ENCODE peak calls at places on chromosome 9, in six cellular contexts. I is colonic mucosa; F is CD4-positive, alpha-beta memory T cell; G is kidney; J is aorta; W is lung. P is an unnamed sample.

GRCh38 chr9:18036364-18036896 is 437.5 kb upstream of the ADAMTSL1 start:
- DNase-seq in J (no peak), F (no peak), G (no peak), W (no peak), I (no peak), P (no peak)

GRCh38 chr9:131500939-131501541 is 1.7 kb upstream of the POMT1 start:
- DNase-seq in W (no peak), F (peak; percentile 43), J (no peak), G (no peak), I (no peak), P (peak; percentile 42)

GRCh38 chr9:78295731-78296130 is 1.2 kb upstream of the PSAT1 start:
- DNase-seq in J (no peak), W (no peak), F (no peak), I (no peak), G (no peak), P (no peak)

GRCh38 chr9:129289131-129289731 is 111.2 kb upstream of the IER5L start:
- DNase-seq in I (no peak), J (no peak), G (peak; percentile 51), F (no peak), W (no peak), P (no peak)

GRCh38 chr9:91898451-91899433 is 51.3 kb downstream of the ROR2 start:
- DNase-seq in I (peak; percentile 43), W (no peak), F (no peak), G (peak; percentile 80), J (peak; percentile 49), P (peak; percentile 60)

GRCh38 chr9:125984461-125984860 is 237.3 kb downstream of the PBX3 start:
- DNase-seq in F (no peak), J (no peak), W (no peak), I (no peak), G (peak; percentile 37), P (no peak)

GRCh38 chr9:69696802-69697201 is 24.6 kb upstream of the APBA1 start:
- DNase-seq in G (no peak), F (no peak), I (no peak), J (no peak), W (no peak), P (no peak)

GRCh38 chr9:37787059-37787458 is 2.2 kb upstream of the EXOSC3 start:
- DNase-seq in W (no peak), G (no peak), J (no peak), I (peak; percentile 39), F (no peak), P (no peak)

GRCh38 chr9:114303977-114304376 is 18.9 kb upstream of the ORM1 start:
- DNase-seq in J (no peak), G (peak; percentile 11), F (no peak), I (peak; percentile 7), W (no peak), P (no peak)

GRCh38 chr9:132014218-132014800 is 65.4 kb downstream of the MED27 start:
- DNase-seq in F (no peak), J (no peak), I (no peak), G (no peak), W (no peak), P (no peak)

GRCh38 chr9:71683598-71684235 is 84.6 kb downstream of the CEMIP2 start:
- DNase-seq in I (no peak), W (no peak), J (peak; percentile 65), G (no peak), F (no peak), P (no peak)

GRCh38 chr9:120875643-120875953 is 1.4 kb downstream of the PHF19 start:
- DNase-seq in F (peak; percentile 33), I (no peak), W (no peak), J (no peak), G (no peak), P (no peak)
- H3K27ac ChIP-seq in F (peak overlapping the region; percentile 78), I (peak overlapping the region; percentile 96), W (peak overlapping the region; percentile 81), J (peak overlapping the region; percentile 85), G (peak overlapping the region; percentile 34), P (peak overlapping the region; percentile 95)

DNA sequence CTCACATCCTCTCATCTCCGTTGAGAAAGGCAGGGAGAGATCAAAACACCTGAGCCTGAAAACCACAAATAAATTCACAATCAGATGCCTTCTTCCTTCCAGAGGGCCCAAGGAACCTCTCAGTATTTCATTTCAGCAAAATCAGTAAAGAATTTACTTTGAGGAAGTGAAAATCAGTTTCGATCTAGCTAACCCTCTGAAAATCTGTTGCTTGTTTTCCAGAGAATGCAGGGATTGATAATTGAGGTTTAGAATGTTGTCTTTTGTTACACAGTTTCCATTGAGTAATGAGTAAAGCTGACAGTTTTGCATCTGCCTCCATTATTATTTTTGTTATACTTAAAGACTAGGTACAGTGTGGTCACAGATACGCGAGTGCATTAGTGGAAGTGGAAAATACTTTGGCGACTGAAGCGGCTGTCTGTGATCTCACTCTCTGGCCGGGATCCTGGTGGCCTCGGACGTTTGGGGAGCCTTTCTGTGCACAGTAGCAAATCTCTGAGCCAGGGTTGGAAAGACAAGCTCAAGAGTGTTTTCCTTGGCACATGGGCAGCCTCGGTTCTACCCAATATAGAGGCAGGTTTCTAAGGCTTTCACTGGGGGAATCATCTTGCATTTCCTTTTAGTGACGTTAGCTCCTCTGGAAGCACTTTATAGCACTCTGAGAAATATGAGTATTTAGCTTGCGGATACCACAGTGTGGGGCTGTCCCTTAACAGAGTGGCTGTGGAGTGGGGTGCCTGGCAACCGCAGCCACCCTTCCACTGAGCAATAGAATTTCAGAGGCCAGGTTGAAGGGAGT is 32.2 kb upstream of the ANGPTL2 start:
- DNase-seq in W (peak; percentile 71), J (peak; percentile 88), F (peak; percentile 1), I (peak; percentile 25), G (peak; percentile 71), P (no peak)
- H3K4me3 ChIP-seq in W (no peak overlapping the region), J (peak overlapping the region; percentile 21), F (no peak overlapping the region), I (no peak overlapping the region), G (no peak overlapping the region), P (no peak overlapping the region)

GRCh38 chr9:135242406-135242805 is 154.9 kb downstream of the OLFM1 start:
- DNase-seq in F (no peak), J (peak; percentile 32), G (peak; percentile 41), W (no peak), I (no peak), P (no peak)
- H3K9me3 ChIP-seq in F (no peaks in the 10 kb centered on the region), J (peaks cover 2% of the 10 kb centered on the region), G (no peaks in the 10 kb centered on the region), W (no peaks in the 10 kb centered on the region), I (no peaks in the 10 kb centered on the region), P (no peaks in the 10 kb centered on the region)

GRCh38 chr9:94638335-94639044 is 828 bp downstream of the FBP1 start:
- DNase-seq in W (no peak), J (no peak), G (no peak), I (peak; percentile 26), F (no peak), P (peak; percentile 31)

GRCh38 chr9:94639045-94639995 is at the start of gene FBP1:
- DNase-seq in W (peak; percentile 77), F (peak; percentile 16), J (peak; percentile 82), G (peak; percentile 84), I (peak; percentile 83), P (peak; percentile 81)

GRCh38 chr9:94643176-94643575 is 3.9 kb upstream of the FBP1 start:
- DNase-seq in F (no peak), G (no peak), I (no peak), J (no peak), W (peak; percentile 39), P (no peak)

GRCh38 chr9:94642526-94642925 is 3.2 kb upstream of the FBP1 start:
- DNase-seq in I (no peak), W (no peak), J (no peak), G (no peak), F (no peak), P (no peak)

GRCh38 chr9:94639996-94640376 is 668 bp upstream of the FBP1 start:
- DNase-seq in G (no peak), I (peak; percentile 30), J (no peak), F (no peak), W (no peak), P (peak; percentile 46)
- H3K27ac ChIP-seq in G (peak overlapping the region; percentile 63), I (peak overlapping the region; percentile 55), J (no peak overlapping the region), F (no peak overlapping the region), W (peak overlapping the region; percentile 83), P (peak overlapping the region; percentile 75)

GRCh38 chr9:15137658-15138356 is 169.2 kb downstream of the TTC39B start:
- DNase-seq in I (no peak), J (no peak), F (no peak), G (no peak), W (no peak), P (no peak)

GRCh38 chr9:15133488-15133887 is 173.5 kb downstream of the TTC39B start:
- DNase-seq in I (no peak), F (no peak), W (no peak), J (no peak), G (no peak), P (no peak)

GRCh38 chr9:15137089-15137488 is 169.9 kb downstream of the TTC39B start:
- DNase-seq in I (no peak), J (no peak), W (no peak), G (no peak), F (no peak), P (no peak)

GRCh38 chr9:15136646-15137045 is 170.4 kb downstream of the TTC39B start:
- DNase-seq in G (no peak), I (no peak), W (no peak), J (no peak), F (no peak), P (no peak)

DNA sequence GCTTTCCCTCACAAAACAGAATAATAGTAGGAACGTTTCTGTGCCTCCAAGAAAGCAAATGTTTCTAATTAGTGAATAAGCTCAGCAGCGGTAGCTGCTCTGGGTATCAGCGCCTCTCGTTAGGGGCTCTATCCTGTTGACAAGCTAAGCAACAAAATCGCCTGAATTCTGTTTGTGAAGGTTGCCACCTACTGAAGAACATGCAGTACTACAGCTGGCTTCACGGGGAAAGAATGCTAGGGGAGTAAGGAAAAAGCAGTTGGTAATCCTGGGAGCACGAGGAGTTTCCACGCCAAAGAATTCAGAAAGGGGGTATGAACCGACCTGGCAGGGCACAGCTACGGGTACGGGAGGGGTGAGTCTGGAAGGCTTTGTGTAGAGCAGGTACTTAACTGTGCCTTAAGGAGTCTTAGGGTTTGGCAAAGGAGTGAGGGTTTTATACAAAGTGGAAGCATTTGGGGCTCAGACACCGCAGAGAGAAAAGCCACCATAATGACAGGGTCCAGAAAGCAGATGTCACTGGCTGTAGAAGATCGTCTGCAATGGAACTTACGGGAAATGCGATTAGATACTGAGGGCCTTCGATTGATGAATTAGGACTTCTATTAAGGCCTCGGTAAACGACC is 171.7 kb downstream of the TTC39B start:
- DNase-seq in I (peak; percentile 58), F (peak; percentile 57), W (peak; percentile 60), J (no peak), G (no peak), P (peak; percentile 76)
- H3K4me3 ChIP-seq in I (no peak overlapping the region), F (no peak overlapping the region), W (no peak overlapping the region), J (peak overlapping the region; percentile 48), G (peak overlapping the region; percentile 40), P (no peak overlapping the region)

GRCh38 chr9:21967169-21967568 is 27.0 kb downstream of the CDKN2A start:
- DNase-seq in W (no peak), J (no peak), F (no peak), G (peak; percentile 65), I (no peak), P (no peak)
- H3K9me3 ChIP-seq in W (peaks cover 38% of the 10 kb centered on the region), J (peaks cover 3% of the 10 kb centered on the region), F (no peaks in the 10 kb centered on the region), G (no peaks in the 10 kb centered on the region), I (no peaks in the 10 kb centered on the region), P (no peaks in the 10 kb centered on the region)